ENCODE peak calls at places on chromosomes 7 and 10, in nine cellular contexts. One of them, this sample, is unnamed.

GRCh38 chr10:70781461-70782051 is 3.6 kb downstream of the TBATA start:
- DNase-seq in EH: no peak
- DNase-seq in SHP77: no peak
- DNase-seq in HTR-8/SVneo: no peak
- DNase-seq in AG08396: no peak
- DNase-seq in anterior cingulate cortex: no peak
- DNase-seq in GM12891: no peak
- DNase-seq in NCI-H774: no peak
- DNase-seq in hypothalamus: no peak
- DNase-seq in this sample: peak; percentile 13

GRCh38 chr10:470339-471003 is 219.0 kb downstream of the DIP2C start:
- DNase-seq in anterior cingulate cortex: no peak
- DNase-seq in SHP77: no peak
- DNase-seq in GM12891: no peak
- DNase-seq in NCI-H774: no peak
- DNase-seq in EH: no peak
- DNase-seq in hypothalamus: no peak
- DNase-seq in AG08396: no peak
- DNase-seq in HTR-8/SVneo: no peak
- DNase-seq in this sample: no peak

GRCh38 chr7:47452715-47453092 is 129.2 kb downstream of the TNS3 start:
- DNase-seq in anterior cingulate cortex: no peak
- DNase-seq in GM12891: no peak
- DNase-seq in AG08396: no peak
- DNase-seq in hypothalamus: no peak
- DNase-seq in HTR-8/SVneo: no peak
- DNase-seq in NCI-H774: no peak
- DNase-seq in EH: no peak
- DNase-seq in SHP77: no peak
- DNase-seq in this sample: no peak

GRCh38 chr10:124913167-124913566 is 28.8 kb upstream of the ZRANB1 start:
- DNase-seq in EH: no peak
- DNase-seq in SHP77: no peak
- DNase-seq in NCI-H774: no peak
- DNase-seq in HTR-8/SVneo: no peak
- DNase-seq in AG08396: no peak
- DNase-seq in anterior cingulate cortex: no peak
- DNase-seq in hypothalamus: no peak
- DNase-seq in GM12891: no peak
- DNase-seq in this sample: no peak

GRCh38 chr10:78215645-78216044 is 182.0 kb downstream of the RPS24 start:
- DNase-seq in GM12891: no peak
- DNase-seq in hypothalamus: no peak
- DNase-seq in EH: peak; percentile 94
- DNase-seq in NCI-H774: no peak
- DNase-seq in SHP77: no peak
- DNase-seq in AG08396: peak; percentile 83
- DNase-seq in HTR-8/SVneo: no peak
- DNase-seq in anterior cingulate cortex: peak; percentile 20
- DNase-seq in this sample: no peak

GRCh38 chr10:22631646-22632278 is 82.6 kb downstream of the PIP4K2A start:
- DNase-seq in NCI-H774: no peak
- DNase-seq in EH: no peak
- DNase-seq in hypothalamus: no peak
- DNase-seq in AG08396: no peak
- DNase-seq in SHP77: peak; percentile 29
- DNase-seq in GM12891: no peak
- DNase-seq in HTR-8/SVneo: no peak
- DNase-seq in anterior cingulate cortex: peak; percentile 32
- DNase-seq in this sample: no peak

GRCh38 chr7:70655694-70656093 is 476.2 kb upstream of the GALNT17 start:
- DNase-seq in hypothalamus: no peak
- DNase-seq in GM12891: no peak
- DNase-seq in EH: no peak
- DNase-seq in NCI-H774: no peak
- DNase-seq in anterior cingulate cortex: no peak
- DNase-seq in AG08396: no peak
- DNase-seq in HTR-8/SVneo: no peak
- DNase-seq in SHP77: no peak
- DNase-seq in this sample: no peak

GRCh38 chr10:101561068-101561915 is 26.8 kb downstream of the POLL start:
- DNase-seq in NCI-H774: no peak
- DNase-seq in AG08396: no peak
- DNase-seq in HTR-8/SVneo: no peak
- DNase-seq in anterior cingulate cortex: no peak
- DNase-seq in SHP77: no peak
- DNase-seq in hypothalamus: no peak
- DNase-seq in GM12891: no peak
- DNase-seq in EH: no peak
- DNase-seq in this sample: no peak

GRCh38 chr10:27153855-27154198 is 357 bp downstream of the YME1L1 start:
- DNase-seq in HTR-8/SVneo: peak; percentile 4
- DNase-seq in SHP77: no peak
- DNase-seq in AG08396: peak; percentile 27
- DNase-seq in EH: peak; percentile 44
- DNase-seq in anterior cingulate cortex: no peak
- DNase-seq in hypothalamus: no peak
- DNase-seq in NCI-H774: no peak
- DNase-seq in GM12891: no peak
- DNase-seq in this sample: no peak

GRCh38 chr7:6248581-6248980 is 23.8 kb downstream of the CYTH3 start:
- DNase-seq in SHP77: no peak
- DNase-seq in anterior cingulate cortex: no peak
- DNase-seq in GM12891: no peak
- DNase-seq in hypothalamus: no peak
- DNase-seq in NCI-H774: no peak
- DNase-seq in EH: peak; percentile 90
- DNase-seq in AG08396: peak; percentile 41
- DNase-seq in HTR-8/SVneo: peak; percentile 77
- DNase-seq in this sample: no peak

GRCh38 chr7:37853468-37853867 is 5.1 kb downstream of the NME8 start:
- DNase-seq in hypothalamus: no peak
- DNase-seq in anterior cingulate cortex: no peak
- DNase-seq in AG08396: no peak
- DNase-seq in SHP77: peak; percentile 31
- DNase-seq in EH: no peak
- DNase-seq in GM12891: no peak
- DNase-seq in HTR-8/SVneo: no peak
- DNase-seq in NCI-H774: no peak
- DNase-seq in this sample: no peak

GRCh38 chr7:2613926-2614613 is 17.7 kb upstream of the TTYH3 start:
- DNase-seq in anterior cingulate cortex: no peak
- DNase-seq in NCI-H774: no peak
- DNase-seq in SHP77: peak; percentile 28
- DNase-seq in HTR-8/SVneo: no peak
- DNase-seq in EH: peak; percentile 26
- DNase-seq in GM12891: no peak
- DNase-seq in AG08396: peak; percentile 69
- DNase-seq in hypothalamus: no peak
- DNase-seq in this sample: no peak

GRCh38 chr7:143345428-143345900 is 17.0 kb downstream of the FAM131B start:
- DNase-seq in SHP77: no peak
- DNase-seq in GM12891: peak; percentile 44
- DNase-seq in hypothalamus: no peak
- DNase-seq in NCI-H774: no peak
- DNase-seq in HTR-8/SVneo: no peak
- DNase-seq in AG08396: peak; percentile 41
- DNase-seq in EH: peak; percentile 9
- DNase-seq in anterior cingulate cortex: no peak
- DNase-seq in this sample: no peak

GRCh38 chr7:83484266-83484665 is 164.7 kb downstream of the SEMA3E start:
- DNase-seq in hypothalamus: no peak
- DNase-seq in NCI-H774: no peak
- DNase-seq in anterior cingulate cortex: no peak
- DNase-seq in AG08396: no peak
- DNase-seq in SHP77: no peak
- DNase-seq in HTR-8/SVneo: no peak
- DNase-seq in EH: no peak
- DNase-seq in GM12891: no peak
- DNase-seq in this sample: no peak

GRCh38 chr10:12906051-12906541 is 95.4 kb downstream of the CCDC3 start:
- DNase-seq in GM12891: no peak
- DNase-seq in AG08396: no peak
- DNase-seq in SHP77: no peak
- DNase-seq in EH: no peak
- DNase-seq in NCI-H774: no peak
- DNase-seq in anterior cingulate cortex: no peak
- DNase-seq in hypothalamus: no peak
- DNase-seq in HTR-8/SVneo: no peak
- DNase-seq in this sample: no peak